ENCODE peak calls at places on chromosome 6, in nine cellular contexts. Z is astrocyte; H is stimulated activated CD4-positive, alpha-beta T cell treated with anti-CD3 and anti-CD28 coated beads, Interleukin-1b, Interleukin-23, amount 100 ng/mL, for 24 hours; A is foreskin fibroblast; I is NCI-H2029; U is Ammon's horn; Y is ELR; E is HT1080; L is dermis microvascular lymphatic vessel endothelial cell. J is an unnamed sample.

GRCh38 chr6:132344811-132345210 is 56.5 kb downstream of the MOXD1 start:
- DNase-seq in Z (no peak), A (no peak), L (no peak), I (no peak), U (no peak), E (no peak), H (no peak), Y (no peak), J (no peak)

GRCh38 chr6:150208606-150209352 is 65.9 kb downstream of the PPP1R14C start:
- DNase-seq in A (no peak), Y (no peak), L (no peak), Z (peak), U (no peak), H (no peak), E (no peak), I (peak), J (no peak)

GRCh38 chr6:38725414-38726183 is 10.5 kb downstream of the DNAH8 start:
- DNase-seq in Y (peak), U (no peak), Z (peak), E (peak), A (no peak), H (no peak), I (no peak), L (no peak), J (peak)

GRCh38 chr6:15623282-15624116 is 39.3 kb downstream of the DTNBP1 start:
- DNase-seq in A (peak), Z (no peak), H (no peak), L (peak), I (peak), E (peak), U (no peak), Y (peak), J (peak)

GRCh38 chr6:1222426-1223311 is 89.2 kb upstream of the FOXQ1 start:
- DNase-seq in U (peak), L (no peak), E (peak), H (no peak), Y (no peak), A (no peak), I (peak), Z (no peak), J (no peak)

GRCh38 chr6:109465772-109466171 is 10.2 kb upstream of the MICAL1 start:
- DNase-seq in L (no peak), E (no peak), A (no peak), U (peak), I (peak), Y (no peak), Z (no peak), H (no peak), J (no peak)

GRCh38 chr6:166494757-166495486 is 91.6 kb downstream of the RAMACL start:
- DNase-seq in A (no peak), Y (no peak), L (no peak), U (peak), Z (no peak), H (peak), E (no peak), I (no peak), J (no peak)

GRCh38 chr6:129280719-129281118 is 397.8 kb downstream of the LAMA2 start:
- DNase-seq in L (no peak), E (no peak), Y (no peak), A (no peak), H (no peak), I (no peak), Z (no peak), U (no peak), J (peak)

GRCh38 chr6:170085475-170086401 is 205.1 kb downstream of the DLL1 start:
- DNase-seq in L (no peak), U (no peak), I (no peak), A (no peak), E (no peak), Y (no peak), H (no peak), Z (no peak), J (no peak)

GRCh38 chr6:170134077-170135040 is 156.5 kb downstream of the DLL1 start:
- DNase-seq in Y (no peak), U (no peak), A (no peak), L (no peak), H (no peak), I (no peak), E (no peak), Z (no peak), J (no peak)